ENCODE peak calls at places on chromosomes 3 and 15, in nine cellular contexts. G is MM.1S, Q is A549, X is coronary artery, W is heart left ventricle, L is neural progenitor cell, U is IMR-90, S is Karpas-422, I is esophagus squamous epithelium. R is an unnamed sample.

GRCh38 chr15:100863406-100864198 is 16.0 kb upstream of the ALDH1A3 start:
- DNase-seq in G (peak), Q (no peak), X (no peak), W (peak), L (no peak), U (peak), S (no peak), I (no peak), R (no peak)

GRCh38 chr3:116059421-116060096 is 385.7 kb downstream of the LSAMP start:
- DNase-seq in G (no peak), Q (peak), X (no peak), W (no peak), L (peak), U (peak), S (no peak), I (no peak), R (no peak)

GRCh38 chr3:166986000-166986399 is 394.1 kb downstream of the ZBBX start:
- DNase-seq in G (no peak), Q (no peak), X (no peak), W (no peak), L (no peak), U (no peak), S (no peak), I (no peak), R (no peak)

GRCh38 chr3:177973241-177973840 is 562.9 kb upstream of the KCNMB2 start:
- DNase-seq in G (no peak), Q (no peak), X (no peak), W (no peak), L (no peak), U (peak), S (no peak), I (no peak), R (no peak)

GRCh38 chr15:99100245-99101173 is 4.4 kb upstream of the SYNM start:
- DNase-seq in G (peak), Q (peak), X (peak), W (peak), L (peak), U (peak), S (no peak), I (no peak), R (peak)

GRCh38 chr3:99817047-99817436 is 620 bp upstream of the CMSS1 start:
- DNase-seq in G (peak), Q (no peak), X (no peak), W (no peak), L (peak), U (no peak), S (no peak), I (no peak), R (peak)

GRCh38 chr15:68638953-68639500 is 60.2 kb downstream of the CORO2B start:
- DNase-seq in G (no peak), Q (no peak), X (no peak), W (no peak), L (no peak), U (peak), S (no peak), I (no peak), R (no peak)

GRCh38 chr3:30741870-30742269 is 135.5 kb downstream of the TGFBR2 start:
- DNase-seq in G (no peak), Q (no peak), X (no peak), W (no peak), L (no peak), U (no peak), S (no peak), I (no peak), R (no peak)

GRCh38 chr3:16467368-16467767 is 46.1 kb downstream of the RFTN1 start:
- DNase-seq in G (no peak), Q (no peak), X (no peak), W (no peak), L (no peak), U (no peak), S (peak), I (no peak), R (no peak)

GRCh38 chr3:189961525-189962161 is 159.1 kb downstream of the P3H2 start:
- DNase-seq in G (peak), Q (peak), X (peak), W (peak), L (peak), U (peak), S (peak), I (no peak), R (peak)

GRCh38 chr3:167691366-167691765 is 37.6 kb upstream of the WDR49 start:
- DNase-seq in G (peak), Q (no peak), X (no peak), W (no peak), L (no peak), U (no peak), S (peak), I (no peak), R (no peak)

GRCh38 chr3:70996082-70996481 is 587.4 kb downstream of the FOXP1 start:
- DNase-seq in G (no peak), Q (no peak), X (no peak), W (no peak), L (no peak), U (no peak), S (no peak), I (no peak), R (no peak)

GRCh38 chr15:101207867-101208288 is 44.0 kb downstream of the CHSY1 start:
- DNase-seq in G (no peak), Q (no peak), X (no peak), W (no peak), L (no peak), U (peak), S (no peak), I (no peak), R (no peak)

GRCh38 chr15:40407343-40407990 is 1.9 kb downstream of the IVD start:
- DNase-seq in G (peak), Q (no peak), X (no peak), W (no peak), L (no peak), U (no peak), S (peak), I (no peak), R (no peak)
- H3K4me3 ChIP-seq in G (peak), Q (no peak), X (no peak), W (no peak), L (peak), U (no peak), S (peak), I (no peak), R (no peak)

GRCh38 chr3:52242039-52242438 is 3.1 kb upstream of the TWF2 start:
- DNase-seq in G (no peak), Q (no peak), X (no peak), W (no peak), L (no peak), U (no peak), S (no peak), I (no peak), R (no peak)
- H3K27ac ChIP-seq in G (no peak), Q (no peak), X (no peak), W (no peak), L (no peak), U (no peak), S (no peak), I (no peak), R (no peak)

DNA sequence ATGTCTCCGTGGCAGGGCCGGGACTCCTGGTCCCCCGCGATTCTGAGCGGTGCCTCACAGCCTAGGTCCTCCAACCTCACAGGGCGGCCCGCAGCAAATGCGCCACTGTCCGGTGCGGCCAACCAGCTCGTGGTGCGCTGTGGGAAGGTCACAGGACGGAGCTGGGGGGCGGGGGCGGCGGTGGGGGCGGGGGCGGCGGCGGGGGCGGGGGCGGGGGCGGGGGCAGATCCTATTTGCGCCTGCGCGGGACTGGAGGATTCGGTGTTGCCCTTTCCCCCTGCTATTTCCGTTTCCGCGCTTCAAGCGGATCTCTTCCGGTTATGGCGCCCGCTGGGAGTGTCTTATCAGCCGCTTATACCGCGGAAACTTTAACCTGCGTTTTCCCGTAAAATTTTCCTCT is 106.7 kb upstream of the SNRPN start:
- DNase-seq in G (no peak), Q (peak), X (no peak), W (peak), L (peak), U (peak), S (no peak), I (no peak), R (peak)
- H3K4me3 ChIP-seq in G (no peak), Q (peak), X (peak), W (peak), L (peak), U (peak), S (no peak), I (no peak), R (peak)

GRCh38 chr15:45635763-45636292 is 999 bp downstream of the SQOR start:
- DNase-seq in G (peak), Q (no peak), X (no peak), W (no peak), L (no peak), U (no peak), S (no peak), I (no peak), R (no peak)

GRCh38 chr15:45634442-45635190 is at the start of gene SQOR:
- DNase-seq in G (peak), Q (peak), X (peak), W (peak), L (peak), U (peak), S (peak), I (peak), R (peak)

GRCh38 chr15:45637552-45638033 is 2.8 kb downstream of the SQOR start:
- DNase-seq in G (peak), Q (peak), X (no peak), W (peak), L (no peak), U (peak), S (no peak), I (no peak), R (peak)

GRCh38 chr15:45631831-45632230 is 3.0 kb upstream of the SQOR start:
- DNase-seq in G (no peak), Q (no peak), X (no peak), W (no peak), L (no peak), U (peak), S (no peak), I (no peak), R (no peak)

GRCh38 chr15:45635191-45635638 is 386 bp downstream of the SQOR start:
- DNase-seq in G (peak), Q (peak), X (peak), W (peak), L (peak), U (no peak), S (no peak), I (peak), R (peak)
- H3K27ac ChIP-seq in G (peak), Q (peak), X (peak), W (peak), L (no peak), U (peak), S (no peak), I (peak), R (peak)

DNA sequence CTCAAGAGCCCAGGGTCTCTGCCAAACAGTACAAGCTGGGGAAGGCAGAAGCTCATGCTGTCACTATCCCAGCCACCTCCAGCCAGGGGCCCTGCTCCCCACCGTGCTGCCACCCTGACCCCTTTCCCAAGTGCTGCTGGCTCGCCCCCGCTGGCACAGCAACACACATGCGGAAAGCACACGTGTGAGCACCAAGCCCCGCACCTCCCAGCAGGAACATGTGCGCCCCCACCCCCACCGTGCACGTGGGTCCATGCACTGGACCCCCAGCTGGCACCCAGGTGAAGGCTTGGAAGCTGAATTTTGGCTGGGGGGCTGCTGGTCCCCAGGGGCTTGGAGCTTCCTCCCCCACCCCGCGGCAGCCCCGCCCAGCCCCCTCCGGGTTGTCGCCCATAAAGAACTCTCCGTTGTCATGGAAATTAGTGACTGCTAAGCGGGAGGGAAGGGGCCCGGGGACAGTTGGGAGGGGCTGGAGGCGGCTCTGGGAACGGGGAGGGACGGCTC is 703 bp downstream of the CAMKV start:
- DNase-seq in G (no peak), Q (no peak), X (no peak), W (no peak), L (peak), U (no peak), S (peak), I (no peak), R (no peak)
- H3K4me3 ChIP-seq in G (peak), Q (peak), X (peak), W (peak), L (peak), U (no peak), S (peak), I (peak), R (peak)

GRCh38 chr15:63497642-63498100 is 6.7 kb upstream of the USP3 start:
- DNase-seq in G (no peak), Q (no peak), X (no peak), W (no peak), L (no peak), U (no peak), S (no peak), I (no peak), R (no peak)
- H3K27ac ChIP-seq in G (no peak), Q (peak), X (peak), W (peak), L (no peak), U (no peak), S (no peak), I (peak), R (peak)

DNA sequence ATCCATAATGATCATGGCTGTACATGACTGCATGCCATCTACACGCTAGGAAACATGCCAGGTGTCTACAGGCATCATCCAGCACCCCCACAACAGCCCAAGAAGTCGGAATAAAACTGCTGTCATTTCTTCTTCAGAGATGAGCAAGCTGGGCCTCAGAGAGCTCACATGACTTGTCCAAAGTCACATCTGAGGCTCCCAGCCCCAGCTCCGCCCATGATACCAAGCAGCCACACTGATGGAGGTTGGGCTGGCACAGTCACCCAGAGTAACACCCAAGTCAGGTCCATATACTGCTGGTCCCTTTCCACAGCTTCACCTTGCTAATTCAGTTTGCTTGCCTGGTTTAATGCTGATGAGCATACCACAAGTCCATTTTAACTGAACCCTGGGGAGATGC is 116.6 kb downstream of the SEC22A start:
- DNase-seq in G (no peak), Q (no peak), X (no peak), W (peak), L (no peak), U (no peak), S (no peak), I (no peak), R (no peak)
- H3K4me3 ChIP-seq in G (no peak), Q (no peak), X (no peak), W (no peak), L (no peak), U (no peak), S (no peak), I (no peak), R (no peak)

GRCh38 chr3:194730369-194730768 is 44.7 kb downstream of the FAM43A start:
- DNase-seq in G (peak), Q (no peak), X (no peak), W (no peak), L (peak), U (no peak), S (peak), I (no peak), R (peak)

GRCh38 chr3:194728986-194729385 is 43.3 kb downstream of the FAM43A start:
- DNase-seq in G (no peak), Q (no peak), X (no peak), W (no peak), L (no peak), U (no peak), S (no peak), I (no peak), R (no peak)

GRCh38 chr3:194723846-194724618 is 38.3 kb downstream of the FAM43A start:
- DNase-seq in G (no peak), Q (no peak), X (no peak), W (no peak), L (no peak), U (no peak), S (no peak), I (no peak), R (no peak)

GRCh38 chr3:194725346-194725745 is 39.7 kb downstream of the FAM43A start:
- DNase-seq in G (no peak), Q (no peak), X (no peak), W (no peak), L (no peak), U (no peak), S (no peak), I (no peak), R (no peak)

DNA sequence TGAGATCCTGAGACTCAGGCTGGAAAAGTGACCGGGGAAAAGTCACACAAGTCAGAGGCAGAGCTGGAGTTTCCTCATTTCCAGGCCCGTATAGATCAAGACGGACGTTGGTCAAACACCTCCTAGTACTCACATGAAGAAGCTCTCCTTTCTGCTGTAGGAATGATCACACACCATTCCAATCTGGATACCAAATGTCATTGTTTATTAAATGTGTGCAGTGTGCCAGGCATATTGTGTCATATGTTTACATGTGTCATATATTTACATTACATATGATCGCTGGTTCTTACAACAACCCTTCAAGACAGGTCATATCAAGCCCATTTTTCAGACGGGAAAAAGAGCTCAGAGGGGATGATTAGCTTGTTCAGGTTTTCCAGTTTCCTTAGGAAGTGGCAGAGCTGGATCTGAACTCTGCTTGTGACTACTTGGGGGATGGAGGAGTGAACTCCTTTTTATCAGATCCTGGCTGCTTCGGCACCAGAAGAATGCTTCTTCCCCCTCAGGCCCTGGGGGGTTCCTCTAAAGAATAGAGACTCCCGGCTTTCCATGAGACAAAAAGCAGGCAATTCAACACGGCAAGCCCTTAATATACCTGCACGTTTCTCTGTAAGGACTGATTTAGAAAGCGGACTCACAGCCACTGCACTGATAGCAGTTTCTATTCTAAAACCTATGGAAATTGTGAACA is 41.9 kb downstream of the FAM43A start:
- DNase-seq in G (no peak), Q (no peak), X (no peak), W (no peak), L (no peak), U (peak), S (no peak), I (no peak), R (no peak)
- H3K27ac ChIP-seq in G (no peak), Q (no peak), X (no peak), W (no peak), L (no peak), U (peak), S (no peak), I (no peak), R (no peak)

R was measured in prostate gland.